ENCODE peak calls at places on chromosomes 7 and 10, in ten cellular contexts. R is activated T-cell treated with anti-CD3 and anti-CD28 coated beads, Interleukin-2, amount 50 U/mL, for 24 hours; Q is putamen; Z is BJ; B is HT-29; F is astrocyte of the spinal cord; X is CMK; T is fibroblast of lung; Y is AG10803; S is fibroblast of mammary gland. I is an unnamed sample.

GRCh38 chr10:36446873-36447272 is 678.5 kb upstream of the ANKRD30A start:
- DNase-seq in Y (no peak), R (no peak), Q (no peak), F (no peak), T (no peak), X (no peak), B (peak), S (no peak), Z (no peak), I (no peak)

GRCh38 chr7:159201722-159202330 is 57.2 kb upstream of the VIPR2 start:
- DNase-seq in Z (no peak), Q (no peak), X (no peak), T (no peak), B (no peak), Y (no peak), F (no peak), S (no peak), R (no peak), I (no peak)

GRCh38 chr10:95430231-95430951 is 130.8 kb downstream of the SORBS1 start:
- DNase-seq in R (peak), S (peak), B (peak), Y (peak), Q (no peak), X (peak), T (peak), Z (no peak), F (peak), I (no peak)

GRCh38 chr7:108570146-108570755 is 577 bp downstream of the DNAJB9 start:
- DNase-seq in F (peak), S (peak), Z (no peak), Y (peak), R (peak), B (peak), X (no peak), T (peak), Q (peak), I (no peak)

GRCh38 chr10:26031300-26031699 is 97.3 kb downstream of the MYO3A start:
- DNase-seq in Z (no peak), T (no peak), S (no peak), Q (no peak), B (no peak), X (no peak), Y (no peak), R (no peak), F (no peak), I (no peak)

GRCh38 chr7:46397591-46397990 is 476.5 kb upstream of the IGFBP3 start:
- DNase-seq in Z (no peak), T (no peak), X (no peak), Y (no peak), R (no peak), Q (no peak), B (peak), F (no peak), S (no peak), I (no peak)

GRCh38 chr7:164882-165660 is 27.3 kb upstream of the FAM20C start:
- DNase-seq in F (no peak), X (peak), Z (no peak), T (no peak), R (no peak), Y (no peak), S (no peak), Q (no peak), B (no peak), I (no peak)

GRCh38 chr10:118277871-118278270 is 64.3 kb downstream of the FAM204A start:
- DNase-seq in R (no peak), S (no peak), F (no peak), Q (no peak), B (no peak), X (no peak), Z (no peak), T (no peak), Y (no peak), I (no peak)

GRCh38 chr10:96588060-96588554 is 1.3 kb upstream of the TM9SF3 start:
- DNase-seq in R (no peak), Z (no peak), B (peak), T (no peak), Q (no peak), X (no peak), S (no peak), Y (no peak), F (no peak), I (no peak)

GRCh38 chr7:66043681-66044497 is 31.7 kb upstream of the ASL start:
- DNase-seq in B (peak), F (no peak), Q (peak), S (peak), Z (no peak), T (peak), X (no peak), Y (peak), R (peak), I (peak)

GRCh38 chr10:44030132-44030531 is 354.8 kb downstream of the CXCL12 start:
- DNase-seq in S (no peak), B (no peak), F (no peak), Q (no peak), Z (no peak), Y (no peak), X (no peak), R (peak), T (no peak), I (no peak)

GRCh38 chr7:19116121-19117080 is 1.0 kb downstream of the TWIST1 start:
- DNase-seq in Z (no peak), X (no peak), Q (no peak), Y (no peak), R (peak), T (peak), F (peak), B (no peak), S (peak), I (no peak)

GRCh38 chr7:45598697-45599520 is 24.7 kb downstream of the ADCY1 start:
- DNase-seq in S (no peak), Q (no peak), F (no peak), Z (no peak), Y (no peak), B (no peak), T (no peak), R (peak), X (no peak), I (peak)

GRCh38 chr10:133206311-133207040 is 23.5 kb upstream of the UTF1 start:
- DNase-seq in X (no peak), S (no peak), Y (no peak), F (no peak), Z (no peak), B (no peak), Q (no peak), T (no peak), R (no peak), I (no peak)

GRCh38 chr7:100588438-100588837 is 2.3 kb downstream of the FBXO24 start:
- DNase-seq in S (peak), F (no peak), X (no peak), Q (no peak), R (no peak), T (no peak), B (no peak), Y (peak), Z (no peak), I (no peak)

GRCh38 chr10:71259815-71260501 is 47.6 kb downstream of the UNC5B start:
- DNase-seq in B (no peak), R (no peak), S (no peak), Y (peak), Q (no peak), Z (no peak), F (no peak), T (peak), X (no peak), I (no peak)

GRCh38 chr7:101681170-101682007 is 52.3 kb upstream of the MYL10 start:
- DNase-seq in X (no peak), F (peak), B (peak), Q (no peak), R (no peak), S (peak), Y (peak), T (peak), Z (peak), I (no peak)

GRCh38 chr10:93392111-93392510 is 90.0 kb downstream of the MYOF start:
- DNase-seq in Z (no peak), X (no peak), R (no peak), B (no peak), S (no peak), T (no peak), Y (no peak), F (no peak), Q (no peak), I (no peak)

GRCh38 chr10:46523881-46524470 is 32.5 kb downstream of the GPRIN2 start:
- DNase-seq in X (no peak), F (peak), S (peak), Q (no peak), Z (peak), Y (peak), R (peak), B (peak), T (peak), I (peak)

GRCh38 chr7:16650266-16650665 is 4.3 kb downstream of the BZW2 start:
- DNase-seq in F (no peak), B (no peak), Z (no peak), T (no peak), X (no peak), S (no peak), R (no peak), Q (no peak), Y (no peak), I (no peak)